ENCODE peak calls at places on chromosome 21, in four cellular contexts. G is stomach, C is iPS DF 6.9, E is brain microvascular endothelial cell. I is an unnamed sample.

GRCh38 chr21:28537371-28538079 is 455.2 kb downstream of the LTN1 start:
- DNase-seq in G (no peak), C (no peak), E (peak; percentile 53), I (peak; percentile 97)

GRCh38 chr21:28632718-28633408 is 359.8 kb downstream of the LTN1 start:
- DNase-seq in G (no peak), E (peak; percentile 83), C (no peak), I (no peak)

GRCh38 chr21:14215971-14216621 is at the start of gene RBM11:
- DNase-seq in C (peak; percentile 50), E (peak; percentile 30), G (peak; percentile 81), I (no peak)

GRCh38 chr21:36297938-36298572 is 21.9 kb upstream of the MORC3 start:
- DNase-seq in G (peak; percentile 56), C (no peak), E (no peak), I (no peak)

GRCh38 chr21:29378814-29379213 is 80.1 kb downstream of the BACH1 start:
- DNase-seq in E (peak; percentile 7), C (no peak), G (peak; percentile 34), I (no peak)

GRCh38 chr21:35696644-35697043 is 363.7 kb downstream of the SETD4 start:
- DNase-seq in C (no peak), E (no peak), G (no peak), I (no peak)

GRCh38 chr21:17386498-17386897 is 126.3 kb upstream of the CXADR start:
- DNase-seq in E (no peak), C (no peak), G (no peak), I (no peak)

GRCh38 chr21:28216976-28217523 is 775.6 kb downstream of the LTN1 start:
- DNase-seq in G (no peak), E (no peak), C (no peak), I (no peak)

GRCh38 chr21:40120944-40121575 is 253.8 kb downstream of the PCP4 start:
- DNase-seq in G (no peak), C (no peak), E (no peak), I (no peak)

GRCh38 chr21:31255846-31256395 is 88.1 kb downstream of the TIAM1 start:
- DNase-seq in E (no peak), G (no peak), C (no peak), I (no peak)

GRCh38 chr21:15437873-15438272 is 291.9 kb upstream of the USP25 start:
- DNase-seq in G (no peak), E (no peak), C (no peak), I (no peak)

GRCh38 chr21:26116456-26117011 is 54.0 kb downstream of the APP start:
- DNase-seq in G (no peak), E (no peak), C (no peak), I (peak; percentile 74)

GRCh38 chr21:14875704-14876364 is 189.0 kb downstream of the NRIP1 start:
- DNase-seq in C (no peak), G (no peak), E (no peak), I (no peak)

GRCh38 chr21:46121286-46122221 is 23.6 kb downstream of the COL6A2 start:
- DNase-seq in E (no peak), C (no peak), G (peak; percentile 19), I (no peak)

GRCh38 chr21:29053656-29054055 is 19.8 kb downstream of the CCT8 start:
- DNase-seq in C (no peak), G (no peak), E (peak; percentile 9), I (no peak)

GRCh38 chr21:24147674-24148073 is 1459.6 kb downstream of the MRPL39 start:
- DNase-seq in E (no peak), C (no peak), G (no peak), I (no peak)

GRCh38 chr21:17636711-17637110 is 24.0 kb upstream of the BTG3 start:
- DNase-seq in E (no peak), C (no peak), G (no peak), I (no peak)

GRCh38 chr21:25039461-25040380 is 567.6 kb downstream of the MRPL39 start:
- DNase-seq in E (no peak), G (no peak), C (no peak), I (no peak)

GRCh38 chr21:26137379-26138060 is 33.0 kb downstream of the APP start:
- DNase-seq in C (no peak), G (no peak), E (no peak), I (no peak)

GRCh38 chr21:28734522-28735175 is 258.0 kb downstream of the LTN1 start:
- DNase-seq in E (no peak), C (no peak), G (no peak), I (no peak)

GRCh38 chr21:24658016-24658415 is 949.3 kb downstream of the MRPL39 start:
- DNase-seq in C (no peak), E (no peak), G (no peak), I (no peak)

GRCh38 chr21:38256599-38257302 is at the start of gene KCNJ15:
- DNase-seq in G (no peak), C (no peak), E (no peak), I (no peak)
- H3K4me3 ChIP-seq in G (peak within 1 kb of the TSS; percentile 23), C (no peak within 1 kb of the TSS), E (no peak within 1 kb of the TSS), I (no peak within 1 kb of the TSS)

DNA sequence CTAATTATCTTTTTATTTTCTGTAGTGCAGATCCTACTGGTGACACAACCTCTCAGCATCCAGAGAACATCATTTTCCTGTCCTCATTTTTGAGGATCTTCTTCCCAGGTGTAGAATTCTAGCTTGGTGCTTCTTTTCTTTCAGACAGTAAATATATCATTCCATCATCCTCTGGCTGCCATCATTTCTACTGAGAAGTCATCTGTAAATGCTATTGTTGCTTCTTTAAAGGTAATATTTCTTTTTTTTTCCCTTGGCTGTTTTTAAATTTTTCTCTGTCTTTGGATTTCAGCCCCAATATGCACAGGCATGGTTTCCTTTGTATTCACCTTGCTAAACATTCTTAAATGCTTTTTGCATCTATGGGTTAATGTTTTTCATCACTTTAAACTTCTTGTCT is 3.3 kb upstream of the KRTAP10-9 start:
- DNase-seq in C (no peak), E (no peak), G (no peak), I (no peak)
- H3K4me3 ChIP-seq in C (no peak overlapping the region), E (no peak overlapping the region), G (no peak overlapping the region), I (no peak overlapping the region)

GRCh38 chr21:44918107-44918470 is 2.6 kb downstream of the ITGB2 start:
- DNase-seq in E (no peak), C (no peak), G (no peak), I (no peak)
- H3K4me3 ChIP-seq in E (no peak overlapping the region), C (no peak overlapping the region), G (peak overlapping the region; percentile 44), I (no peak overlapping the region)

GRCh38 chr21:41427556-41427955 is 1.5 kb downstream of the MX1 start:
- DNase-seq in G (no peak), E (no peak), C (no peak), I (no peak)

GRCh38 chr21:41425954-41426655 is at the start of gene MX1:
- DNase-seq in C (no peak), G (peak; percentile 89), E (peak; percentile 38), I (no peak)

GRCh38 chr21:41428311-41428710 is 2.3 kb downstream of the MX1 start:
- DNase-seq in G (no peak), E (no peak), C (no peak), I (no peak)

GRCh38 chr21:41426656-41427311 is 745 bp downstream of the MX1 start:
- DNase-seq in C (no peak), G (no peak), E (no peak), I (no peak)

DNA sequence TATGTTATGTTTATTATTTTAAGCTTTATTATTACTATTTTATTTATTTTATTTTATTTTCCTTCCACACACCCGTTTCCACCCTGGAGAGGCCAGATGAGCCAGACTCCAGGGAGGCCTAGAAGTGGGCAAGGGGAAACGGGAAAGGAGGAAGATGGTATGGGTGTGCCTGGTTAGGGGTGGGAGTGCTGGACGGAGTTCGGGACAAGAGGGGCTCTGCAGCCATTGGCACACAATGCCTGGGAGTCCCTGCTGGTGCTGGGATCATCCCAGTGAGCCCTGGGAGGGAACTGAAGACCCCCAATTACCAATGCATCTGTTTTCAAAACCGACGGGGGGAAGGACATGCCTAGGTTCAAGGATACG is 468 bp upstream of the MX1 start:
- DNase-seq in E (no peak), G (no peak), C (no peak), I (no peak)
- H3K4me3 ChIP-seq in E (peak overlapping the region; percentile 59), G (peak overlapping the region; percentile 69), C (peak overlapping the region; percentile 28), I (peak overlapping the region; percentile 59)

GRCh38 chr21:8991968-8992621 is 1529.3 kb upstream of the TPTE start:
- DNase-seq in C (peak; percentile 79), E (no peak), G (no peak), I (no peak)
- H3K4me3 ChIP-seq in C (no peak overlapping the region), E (no peak overlapping the region), G (no peak overlapping the region), I (no peak overlapping the region)

DNA sequence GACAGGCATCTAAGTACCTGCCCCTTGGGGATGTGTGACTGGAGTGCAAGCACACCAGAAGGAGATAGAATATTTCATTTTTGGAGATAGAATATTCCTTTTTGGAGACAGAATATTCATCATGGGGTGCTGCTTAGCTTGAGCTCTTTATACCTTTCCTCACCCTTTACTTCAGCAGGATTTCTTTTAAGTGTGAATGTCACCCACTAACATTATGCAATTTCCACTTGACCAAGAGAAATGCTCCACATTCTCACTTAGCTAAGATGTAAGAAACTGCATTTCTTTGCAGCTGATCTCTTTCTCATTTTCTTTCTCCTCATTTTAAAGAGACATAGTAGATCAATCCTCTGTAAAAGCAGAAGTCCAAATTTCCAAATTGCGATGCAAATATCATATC is 436.7 kb downstream of the NCAM2 start:
- DNase-seq in G (no peak), C (no peak), E (no peak), I (no peak)
- H3K4me3 ChIP-seq in G (no peak overlapping the region), C (no peak overlapping the region), E (no peak overlapping the region), I (no peak overlapping the region)

GRCh38 chr21:42835611-42836401 is 43.5 kb downstream of the WDR4 start:
- DNase-seq in C (no peak), G (peak; percentile 13), E (no peak), I (no peak)
- H3K4me3 ChIP-seq in C (no peak overlapping the region), G (no peak overlapping the region), E (no peak overlapping the region), I (no peak overlapping the region)

DNA sequence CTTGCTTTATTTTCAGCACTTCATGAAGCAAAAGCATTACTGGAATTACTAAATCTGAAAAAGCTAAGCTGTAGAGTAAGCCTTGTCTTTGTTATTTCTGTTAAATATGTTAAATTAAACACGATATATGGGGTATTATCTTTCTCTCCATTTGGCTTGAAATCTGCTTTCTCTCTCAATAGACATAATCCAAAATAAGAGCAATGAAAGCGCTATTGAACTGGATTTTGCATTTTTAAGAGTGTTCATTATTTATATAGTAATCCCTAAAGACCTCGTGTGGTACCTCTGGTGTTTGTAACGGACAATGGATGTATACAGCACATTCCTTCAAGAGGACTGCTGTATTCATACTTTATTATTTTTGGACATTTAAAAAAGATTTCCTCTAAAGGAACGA is 91.5 kb upstream of the KCNE2 start:
- DNase-seq in C (no peak), G (no peak), E (no peak), I (no peak)
- H3K4me3 ChIP-seq in C (no peak overlapping the region), G (no peak overlapping the region), E (no peak overlapping the region), I (no peak overlapping the region)

DNA sequence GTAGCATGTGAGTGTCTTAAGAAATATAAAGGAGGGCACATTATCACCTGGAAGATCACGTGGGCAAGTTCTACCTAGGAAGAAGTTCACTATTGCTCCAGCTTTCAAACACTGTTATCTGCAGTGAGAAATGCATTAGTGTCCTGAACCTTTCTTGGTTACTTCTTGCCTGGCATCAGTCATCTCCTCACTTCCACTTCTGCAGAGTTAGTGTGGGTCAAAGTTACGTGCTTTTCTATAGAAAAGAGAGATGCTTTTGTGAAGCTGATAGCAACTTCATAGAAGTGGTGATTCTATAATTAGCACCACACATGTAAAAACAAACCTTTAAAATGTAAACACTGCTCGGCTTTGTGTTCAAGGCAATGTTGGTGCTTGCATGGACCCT is 57.2 kb downstream of the MRPS6 start:
- DNase-seq in G (no peak), C (no peak), E (no peak), I (no peak)
- H3K4me3 ChIP-seq in G (no peak overlapping the region), C (no peak overlapping the region), E (no peak overlapping the region), I (no peak overlapping the region)

I was measured in AG09309.